ENCODE peak calls at places on chromosomes 11 and 22, in six cellular contexts. O is A549, J is choroid plexus epithelial cell, L is ovary, A is Calu3, Q is epithelial cell of esophagus. S is an unnamed sample.

GRCh38 chr11:84117394-84117793 is 831.2 kb upstream of the CCDC90B start:
- DNase-seq in L (no peak), O (no peak), J (peak; percentile 23), A (no peak), Q (peak; percentile 5), S (no peak)

GRCh38 chr11:91871791-91872190 is 352.8 kb upstream of the FAT3 start:
- DNase-seq in O (no peak), A (no peak), L (no peak), Q (no peak), J (no peak), S (no peak)

GRCh38 chr22:25050566-25050965 is 98.0 kb downstream of the KIAA1671 start:
- DNase-seq in O (no peak), A (no peak), J (no peak), Q (no peak), L (no peak), S (no peak)

GRCh38 chr22:37910863-37911262 is 4.8 kb downstream of the MICALL1 start:
- DNase-seq in L (no peak), A (no peak), Q (no peak), O (no peak), J (no peak), S (peak; percentile 52)

GRCh38 chr22:24370426-24370825 is 57.0 kb upstream of the ADORA2A start:
- DNase-seq in O (no peak), A (no peak), J (no peak), L (no peak), Q (no peak), S (no peak)

GRCh38 chr11:72430743-72431570 is 3.4 kb downstream of the CLPB start:
- DNase-seq in A (peak; percentile 41), L (peak; percentile 44), J (peak; percentile 80), O (peak; percentile 66), Q (peak; percentile 63), S (peak; percentile 52)

GRCh38 chr11:122754553-122755322 is 83.6 kb upstream of the CRTAM start:
- DNase-seq in L (no peak), J (peak; percentile 50), A (no peak), Q (no peak), O (no peak), S (no peak)

GRCh38 chr11:10409207-10409661 is 45.8 kb upstream of the AMPD3 start:
- DNase-seq in L (no peak), Q (no peak), J (no peak), A (no peak), O (no peak), S (no peak)

GRCh38 chr11:121112498-121113455 is 11.7 kb downstream of the TECTA start:
- DNase-seq in Q (peak; percentile 70), O (peak; percentile 51), J (peak; percentile 81), L (peak; percentile 65), A (peak; percentile 42), S (peak; percentile 65)

GRCh38 chr11:64605248-64605560 is 14.2 kb downstream of the SLC22A12 start:
- DNase-seq in A (no peak), J (no peak), L (no peak), Q (no peak), O (no peak), S (no peak)

GRCh38 chr22:35559354-35560005 is 18.8 kb downstream of the RASD2 start:
- DNase-seq in O (no peak), A (no peak), Q (peak; percentile 69), J (peak; percentile 44), L (no peak), S (no peak)

GRCh38 chr22:46456818-46457163 is 80.6 kb downstream of the CELSR1 start:
- DNase-seq in O (no peak), L (no peak), J (no peak), Q (no peak), A (no peak), S (peak; percentile 3)

GRCh38 chr22:47303161-47303890 is 540.9 kb downstream of the TBC1D22A start:
- DNase-seq in L (no peak), O (no peak), Q (no peak), J (no peak), A (no peak), S (no peak)

GRCh38 chr11:19713221-19714092 is 820 bp downstream of the NAV2 start:
- DNase-seq in A (no peak), Q (no peak), J (peak; percentile 25), L (peak; percentile 41), O (no peak), S (no peak)

GRCh38 chr22:47457021-47457420 is 694.6 kb downstream of the TBC1D22A start:
- DNase-seq in A (no peak), J (no peak), O (no peak), L (no peak), Q (no peak), S (no peak)

GRCh38 chr22:49234459-49234858 is 593.2 kb downstream of the BRD1 start:
- DNase-seq in O (no peak), L (peak; percentile 7), J (no peak), A (no peak), Q (no peak), S (no peak)

GRCh38 chr11:12117200-12117995 is 7.0 kb downstream of the MICAL2 start:
- DNase-seq in J (peak; percentile 61), A (no peak), O (no peak), L (peak; percentile 86), Q (peak; percentile 61), S (no peak)

GRCh38 chr22:48846200-48846599 is 981.5 kb downstream of the BRD1 start:
- DNase-seq in J (no peak), L (no peak), A (no peak), O (no peak), Q (no peak), S (no peak)

GRCh38 chr11:60334005-60334620 is 7.1 kb downstream of the MS4A6E start:
- DNase-seq in J (peak; percentile 57), Q (peak; percentile 66), O (peak; percentile 35), L (no peak), A (peak; percentile 89), S (peak; percentile 78)

GRCh38 chr22:23137905-23138520 is 3.8 kb downstream of the RSPH14 start:
- DNase-seq in Q (peak; percentile 47), O (no peak), L (no peak), J (peak; percentile 24), A (no peak), S (no peak)

DNA sequence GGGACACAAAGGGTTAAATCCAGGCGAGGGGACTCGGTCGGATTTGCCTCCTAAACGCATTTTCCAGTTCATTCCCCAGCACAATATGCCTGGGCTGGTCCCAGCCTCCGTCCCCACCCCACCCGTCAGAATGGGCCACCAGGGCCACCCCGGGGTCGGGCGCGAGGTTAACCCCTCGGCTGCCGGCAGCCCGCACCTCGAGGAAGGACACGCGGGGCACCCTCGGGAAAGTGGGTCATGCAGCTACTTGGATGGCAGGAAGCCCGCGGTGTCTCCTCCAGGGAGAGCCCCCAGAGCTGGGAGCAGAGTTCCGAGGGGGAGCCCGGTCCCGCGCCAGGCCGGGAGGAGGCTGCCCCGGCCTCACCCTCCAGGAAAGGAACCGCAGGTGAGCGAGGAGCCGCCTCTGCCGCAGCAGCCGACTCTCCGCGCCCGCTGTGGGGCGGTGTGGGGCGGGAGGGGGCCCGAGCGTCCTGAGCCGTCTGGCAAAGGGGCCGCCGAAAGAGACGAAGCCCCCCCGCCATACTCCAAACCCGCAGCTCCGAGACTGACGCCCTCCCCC is 1.4 kb downstream of the NECTIN1 start:
- DNase-seq in Q (peak; percentile 39), J (no peak), L (peak; percentile 49), O (peak; percentile 51), A (peak; percentile 55), S (peak; percentile 51)
- TF ChIP-seq CTCF in Q (no peak), J (peak; percentile 20), L (no peak), O (peak; percentile 25), A (no peak), S (no peak)

GRCh38 chr11:126115820-126116319 is 53.2 kb upstream of the CDON start:
- DNase-seq in A (peak; percentile 65), Q (peak; percentile 50), J (peak; percentile 90), O (peak; percentile 81), L (peak; percentile 71), S (no peak)
- TF ChIP-seq CTCF in A (no peak), Q (peak; percentile 36), J (peak; percentile 59), O (no peak), L (no peak), S (no peak)

DNA sequence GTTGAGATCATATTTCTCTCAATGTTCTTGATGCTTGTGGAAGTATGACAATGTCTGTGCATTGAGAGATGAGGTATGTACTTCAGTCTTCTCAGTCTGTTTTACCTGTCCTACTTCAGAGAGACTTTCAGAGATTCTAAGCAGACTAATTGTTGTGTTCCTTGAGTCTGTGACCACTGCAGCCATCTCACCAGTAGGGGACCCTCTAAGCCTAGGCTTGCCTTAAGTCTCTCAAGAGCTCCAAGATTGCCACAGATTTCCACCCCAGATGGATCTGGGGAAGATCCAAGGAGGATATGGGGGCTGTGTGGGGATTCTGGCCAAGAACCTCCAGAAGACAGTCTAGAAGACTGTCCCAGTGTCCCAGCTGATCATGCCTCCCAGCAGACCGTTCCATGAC is 179.9 kb upstream of the PLET1 start:
- DNase-seq in O (no peak), J (peak; percentile 14), Q (peak; percentile 43), A (no peak), L (no peak), S (no peak)
- TF ChIP-seq CTCF in O (no peak), J (peak; percentile 42), Q (no peak), A (no peak), L (no peak), S (no peak)

GRCh38 chr22:19705181-19705934 is 8.9 kb upstream of the SEPTIN5 start:
- DNase-seq in L (no peak), A (no peak), Q (no peak), J (no peak), O (no peak), S (peak; percentile 37)
- TF ChIP-seq CTCF in L (no peak), A (peak; percentile 24), Q (no peak), J (peak; percentile 16), O (no peak), S (no peak)

GRCh38 chr22:31162015-31162765 is 2.2 kb downstream of the RNF185 start:
- DNase-seq in A (no peak), J (peak; percentile 38), L (no peak), O (no peak), Q (no peak), S (no peak)
- TF ChIP-seq CTCF in A (no peak), J (peak; percentile 9), L (no peak), O (no peak), Q (no peak), S (no peak)

GRCh38 chr11:103637250-103637649 is 399.2 kb upstream of the DDI1 start:
- DNase-seq in O (no peak), A (no peak), L (no peak), Q (peak; percentile 27), J (no peak), S (no peak)
- TF ChIP-seq CTCF in O (no peak), A (no peak), L (no peak), Q (no peak), J (no peak), S (no peak)

GRCh38 chr11:14357843-14358728 is 897 bp downstream of the RRAS2 start:
- DNase-seq in O (peak; percentile 58), Q (peak; percentile 81), A (peak; percentile 70), J (peak; percentile 68), L (peak; percentile 74), S (peak; percentile 74)
- TF ChIP-seq CTCF in O (no peak), Q (no peak), A (no peak), J (no peak), L (no peak), S (no peak)